ENCODE peak calls at places on chromosomes 6 and 20, in five cellular contexts. M is left lung, T is A549, S is stomach, U is breast epithelium. A is an unnamed sample.

GRCh38 chr20:3889489-3890409 is 562 bp downstream of the PANK2 start:
- DNase-seq in M (peak; percentile 57), T (peak; percentile 37), S (peak; percentile 40), U (no peak), A (no peak)

GRCh38 chr20:30376767-30377658 is 880.5 kb upstream of the DEFB115 start:
- DNase-seq in M (peak; percentile 78), T (peak; percentile 88), S (peak; percentile 58), U (peak; percentile 58), A (peak; percentile 39)

GRCh38 chr20:4297141-4297826 is 281.9 kb upstream of the RNF24 start:
- DNase-seq in M (peak; percentile 36), T (no peak), S (no peak), U (peak; percentile 20), A (no peak)

GRCh38 chr6:39266782-39267355 is 37.6 kb upstream of the KCNK5 start:
- DNase-seq in M (no peak), T (no peak), S (no peak), U (no peak), A (no peak)

GRCh38 chr6:65569505-65569904 is 137.5 kb downstream of the EYS start:
- DNase-seq in M (no peak), T (no peak), S (no peak), U (no peak), A (no peak)

GRCh38 chr6:101806241-101806640 is 412.7 kb downstream of the GRIK2 start:
- DNase-seq in M (no peak), T (no peak), S (no peak), U (no peak), A (no peak)

GRCh38 chr6:41367700-41368099 is 32.3 kb downstream of the NCR2 start:
- DNase-seq in M (no peak), T (peak; percentile 56), S (peak; percentile 66), U (no peak), A (no peak)

GRCh38 chr6:114087496-114087895 is 116.5 kb upstream of the HDAC2 start:
- DNase-seq in M (no peak), T (no peak), S (no peak), U (no peak), A (no peak)

GRCh38 chr6:36590237-36590636 is 3.9 kb upstream of the SRSF3 start:
- DNase-seq in M (no peak), T (no peak), S (no peak), U (peak; percentile 61), A (no peak)

GRCh38 chr6:52233975-52234823 is 10.1 kb downstream of the IL17F start:
- DNase-seq in M (no peak), T (peak; percentile 59), S (peak; percentile 53), U (no peak), A (peak; percentile 47)

GRCh38 chr20:56430471-56430870 is 18.4 kb downstream of the CASS4 start:
- DNase-seq in M (peak; percentile 30), T (no peak), S (no peak), U (no peak), A (no peak)

GRCh38 chr20:44633187-44633851 is 18.2 kb downstream of the ADA start:
- DNase-seq in M (no peak), T (no peak), S (no peak), U (no peak), A (no peak)

GRCh38 chr20:44633872-44634600 is 17.5 kb downstream of the ADA start:
- DNase-seq in M (no peak), T (no peak), S (peak; percentile 45), U (no peak), A (no peak)

GRCh38 chr20:44637490-44638372 is 13.8 kb downstream of the ADA start:
- DNase-seq in M (no peak), T (no peak), S (no peak), U (no peak), A (no peak)

GRCh38 chr20:44637042-44637441 is 14.5 kb downstream of the ADA start:
- DNase-seq in M (no peak), T (no peak), S (no peak), U (no peak), A (no peak)

GRCh38 chr20:44635877-44636276 is 15.6 kb downstream of the ADA start:
- DNase-seq in M (no peak), T (no peak), S (no peak), U (no peak), A (no peak)
- H3K4me1 ChIP-seq in M (no peaks in the 10 kb centered on the region), T (no peaks in the 10 kb centered on the region), S (peaks cover 44% of the 10 kb centered on the region), U (no peaks in the 10 kb centered on the region), A (no peaks in the 10 kb centered on the region)

DNA sequence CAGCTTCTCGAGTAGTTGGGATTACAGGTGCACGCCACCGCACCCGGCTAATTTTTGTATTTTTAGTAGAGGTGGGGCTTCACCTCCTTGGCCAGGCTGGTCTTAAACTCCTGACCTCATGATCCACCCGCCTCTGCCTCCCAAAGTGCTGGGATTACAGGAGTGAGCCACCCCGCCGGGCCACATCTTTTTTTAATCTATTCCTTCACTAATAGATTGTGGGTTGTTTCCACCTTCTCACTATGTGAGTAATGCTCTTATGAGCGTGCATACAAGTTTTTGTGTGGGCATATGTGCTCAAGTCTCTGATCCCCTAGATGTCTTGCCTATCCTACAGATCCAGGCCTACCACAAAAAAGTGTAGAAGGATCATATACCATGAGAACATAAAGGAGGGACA is 30.7 kb downstream of the CARMIL1 start:
- DNase-seq in M (no peak), T (no peak), S (no peak), U (no peak), A (no peak)
- H3K4me3 ChIP-seq in M (no peak overlapping the region), T (no peak overlapping the region), S (no peak overlapping the region), U (no peak overlapping the region), A (no peak overlapping the region)

GRCh38 chr20:8131598-8132014 is 460 bp upstream of the PLCB1 start:
- DNase-seq in M (no peak), T (no peak), S (no peak), U (no peak), A (no peak)

GRCh38 chr20:8132015-8132631 is at the start of gene PLCB1:
- DNase-seq in M (peak; percentile 81), T (peak; percentile 73), S (peak; percentile 87), U (peak; percentile 81), A (peak; percentile 71)

GRCh38 chr20:8130840-8131526 is 1.1 kb upstream of the PLCB1 start:
- DNase-seq in M (no peak), T (no peak), S (no peak), U (no peak), A (no peak)

GRCh38 chr20:8133816-8134451 is 1.9 kb downstream of the PLCB1 start:
- DNase-seq in M (no peak), T (no peak), S (no peak), U (no peak), A (no peak)

GRCh38 chr20:8132632-8133587 is 844 bp downstream of the PLCB1 start:
- DNase-seq in M (peak; percentile 42), T (peak; percentile 33), S (peak; percentile 46), U (peak; percentile 67), A (no peak)
- H3K27ac ChIP-seq in M (peak overlapping the region; percentile 44), T (peak overlapping the region; percentile 73), S (peak overlapping the region; percentile 76), U (peak overlapping the region; percentile 89), A (no peak overlapping the region)

DNA sequence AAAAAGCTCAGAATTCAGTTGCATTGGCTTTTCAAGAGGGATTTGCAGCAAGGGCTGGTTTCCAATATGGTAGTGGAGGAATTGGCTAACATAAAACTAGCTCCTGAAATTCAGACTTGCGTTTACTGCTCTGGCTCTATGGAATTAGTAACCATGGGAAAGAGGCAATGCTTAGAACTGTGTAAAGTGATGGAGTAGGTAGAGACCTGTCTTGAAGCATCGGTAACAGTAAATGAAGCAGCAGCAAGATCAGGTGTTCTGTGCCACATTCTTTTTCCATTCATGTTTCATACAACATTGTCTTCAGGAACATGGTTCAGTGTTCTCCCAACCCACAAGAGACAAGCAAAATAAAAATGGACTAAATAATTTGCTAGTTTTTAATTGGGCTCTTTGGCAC is 6.5 kb downstream of the IRF4 start:
- DNase-seq in M (no peak), T (no peak), S (no peak), U (no peak), A (no peak)
- H3K4me1 ChIP-seq in M (no peaks in the 10 kb centered on the region), T (no peaks in the 10 kb centered on the region), S (peaks cover 8% of the 10 kb centered on the region), U (no peaks in the 10 kb centered on the region), A (no peaks in the 10 kb centered on the region)